ENCODE peak calls at places on chromosome 7, in five cellular contexts. Y is prostate gland, V is GM12878, D is HepG2, Q is erythroblast. B is an unnamed sample.

GRCh38 chr7:104096683-104097082 is 107.2 kb upstream of the RELN start:
- DNase-seq in V (no peak), Q (no peak), D (peak; percentile 78), Y (peak; percentile 15), B (no peak)

GRCh38 chr7:66033471-66034385 is 41.9 kb upstream of the ASL start:
- DNase-seq in Y (no peak), Q (no peak), V (no peak), D (no peak), B (no peak)

GRCh38 chr7:105267244-105267643 is 121.5 kb downstream of the SRPK2 start:
- DNase-seq in D (no peak), Y (no peak), V (no peak), Q (no peak), B (no peak)

GRCh38 chr7:35474100-35474499 is 220.2 kb upstream of the TBX20 start:
- DNase-seq in Y (no peak), Q (no peak), V (no peak), D (no peak), B (no peak)

GRCh38 chr7:2011266-2012043 is 221.3 kb downstream of the MAD1L1 start:
- DNase-seq in Q (no peak), Y (no peak), D (no peak), V (no peak), B (peak; percentile 66)

GRCh38 chr7:24923172-24923865 is 56.7 kb downstream of the OSBPL3 start:
- DNase-seq in Y (no peak), Q (peak; percentile 54), D (no peak), V (no peak), B (no peak)

GRCh38 chr7:29040570-29040906 is 82.4 kb upstream of the TRIL start:
- DNase-seq in V (no peak), Q (no peak), Y (no peak), D (no peak), B (no peak)

GRCh38 chr7:32860096-32860495 is 31.5 kb downstream of the KBTBD2 start:
- DNase-seq in D (no peak), Q (no peak), Y (no peak), V (no peak), B (no peak)

GRCh38 chr7:16739863-16740622 is 13.5 kb upstream of the TSPAN13 start:
- DNase-seq in Q (peak; percentile 96), V (no peak), Y (peak; percentile 70), D (no peak), B (no peak)

GRCh38 chr7:31687024-31687423 is at the start of gene PPP1R17:
- DNase-seq in V (no peak), Y (no peak), D (no peak), Q (peak; percentile 8), B (no peak)

GRCh38 chr7:4100148-4100547 is 581.9 kb upstream of the FOXK1 start:
- DNase-seq in Q (no peak), D (no peak), Y (no peak), V (no peak), B (peak; percentile 61)

GRCh38 chr7:100221767-100222444 is 2.2 kb downstream of the PVRIG start:
- DNase-seq in D (no peak), Q (no peak), Y (no peak), V (no peak), B (no peak)

DNA sequence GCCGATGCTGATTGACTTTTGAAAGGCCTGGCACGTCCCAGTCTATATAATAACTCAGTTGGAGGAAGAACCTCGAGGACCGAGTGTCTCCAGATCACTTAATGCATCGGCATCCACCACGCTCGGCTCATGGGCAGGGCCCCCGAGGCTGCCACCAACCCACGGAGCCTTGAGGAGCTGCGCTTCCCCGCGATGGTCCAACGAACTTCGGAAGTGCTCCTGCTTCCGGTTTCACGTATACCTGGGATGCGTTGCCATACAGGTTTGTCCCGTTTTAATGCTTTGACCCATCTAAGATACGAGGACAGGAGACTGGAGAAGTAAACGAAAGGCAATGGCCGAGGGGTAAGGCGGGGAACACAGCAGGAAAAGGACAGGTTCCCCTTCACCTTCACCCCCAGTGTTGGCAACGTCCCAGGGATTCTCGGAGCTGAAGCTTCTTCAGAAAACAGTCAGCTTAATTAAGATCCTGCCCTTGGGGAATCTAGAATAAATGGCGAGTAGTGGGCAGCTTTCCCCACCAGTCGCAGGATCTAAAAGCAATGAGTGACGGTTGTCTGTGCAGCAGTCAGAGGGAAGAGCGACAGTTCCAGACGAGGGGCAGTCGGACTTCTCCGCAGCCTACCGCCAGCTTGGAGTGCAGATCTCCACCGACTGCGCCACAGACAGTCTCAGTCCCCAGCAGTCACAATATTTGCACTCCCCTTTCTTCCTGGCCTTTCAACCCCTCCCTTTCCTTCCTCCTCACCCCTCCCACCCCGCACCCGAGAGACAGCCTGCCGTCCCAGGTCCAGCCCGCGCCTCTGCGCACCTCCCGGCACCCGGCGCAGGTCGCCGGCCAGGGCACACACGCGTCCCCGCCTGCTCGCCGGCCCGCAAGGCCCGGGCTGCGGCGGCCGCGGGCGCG is 10.7 kb upstream of the SP8 start:
- DNase-seq in Y (peak; percentile 59), D (no peak), V (no peak), Q (no peak), B (no peak)
- TF ChIP-seq POLR2A in Y (peak; percentile 43), D (no peak), V (peak; percentile 40), Q (no peak), B (no peak)

DNA sequence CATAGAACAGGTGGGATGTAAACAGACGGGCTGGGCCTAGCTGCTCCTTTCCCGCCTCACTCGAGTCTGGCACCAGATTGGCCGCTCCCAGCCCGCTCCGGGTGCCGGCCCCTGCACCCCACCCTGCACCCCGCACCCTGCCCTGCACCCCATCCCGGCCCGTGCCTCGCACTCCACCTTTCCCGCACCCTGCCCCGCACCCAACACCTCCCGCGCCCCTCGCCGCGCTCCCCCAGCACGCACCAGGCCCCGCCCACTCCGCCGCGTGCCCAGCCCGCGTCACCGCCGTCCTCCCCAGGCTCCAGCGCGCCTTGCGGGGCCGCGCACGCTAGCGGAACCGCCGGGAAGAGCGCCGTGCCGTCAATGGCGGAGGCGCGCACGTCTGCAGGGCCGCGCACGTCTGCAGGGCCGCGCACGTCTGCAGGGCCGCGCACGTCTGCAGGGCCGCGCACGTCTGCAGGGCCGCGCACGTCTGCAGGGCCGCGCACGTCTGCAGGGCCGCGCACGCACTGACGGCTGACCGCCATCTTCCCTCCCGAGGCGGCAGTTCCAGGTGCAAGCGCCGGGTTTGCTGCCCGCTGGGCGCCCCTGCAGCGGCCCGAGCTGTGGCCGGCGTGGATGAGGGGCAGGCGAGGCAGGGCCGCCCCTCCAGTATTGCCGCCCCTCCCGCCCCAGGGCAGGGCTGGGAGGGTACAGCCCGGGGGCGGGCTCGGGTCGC is at the start of gene UBE3C:
- DNase-seq in D (peak; percentile 74), V (peak; percentile 59), Q (peak; percentile 96), Y (peak; percentile 81), B (peak; percentile 92)
- TF ChIP-seq POLR2A in D (peak; percentile 84), V (peak; percentile 80), Q (peak; percentile 53), Y (peak; percentile 58), B (peak; percentile 63)

GRCh38 chr7:149873074-149873967 is 448 bp upstream of the ATP6V0E2 start:
- DNase-seq in V (peak; percentile 73), Q (peak; percentile 94), D (peak; percentile 91), Y (peak; percentile 95), B (peak; percentile 96)
- TF ChIP-seq POLR2A in V (peak; percentile 70), Q (peak; percentile 31), D (no peak), Y (peak; percentile 71), B (no peak)

GRCh38 chr7:518630-519428 is 817 bp downstream of the PDGFA start:
- DNase-seq in V (no peak), D (no peak), Y (peak; percentile 92), Q (peak; percentile 58), B (no peak)

GRCh38 chr7:519429-519973 is at the start of gene PDGFA:
- DNase-seq in Y (no peak), Q (peak; percentile 51), V (no peak), D (no peak), B (no peak)

GRCh38 chr7:516216-516605 is 3.4 kb downstream of the PDGFA start:
- DNase-seq in D (no peak), Y (no peak), Q (no peak), V (no peak), B (no peak)

GRCh38 chr7:516606-517456 is 2.8 kb downstream of the PDGFA start:
- DNase-seq in Q (no peak), Y (no peak), V (no peak), D (peak; percentile 43), B (no peak)

DNA sequence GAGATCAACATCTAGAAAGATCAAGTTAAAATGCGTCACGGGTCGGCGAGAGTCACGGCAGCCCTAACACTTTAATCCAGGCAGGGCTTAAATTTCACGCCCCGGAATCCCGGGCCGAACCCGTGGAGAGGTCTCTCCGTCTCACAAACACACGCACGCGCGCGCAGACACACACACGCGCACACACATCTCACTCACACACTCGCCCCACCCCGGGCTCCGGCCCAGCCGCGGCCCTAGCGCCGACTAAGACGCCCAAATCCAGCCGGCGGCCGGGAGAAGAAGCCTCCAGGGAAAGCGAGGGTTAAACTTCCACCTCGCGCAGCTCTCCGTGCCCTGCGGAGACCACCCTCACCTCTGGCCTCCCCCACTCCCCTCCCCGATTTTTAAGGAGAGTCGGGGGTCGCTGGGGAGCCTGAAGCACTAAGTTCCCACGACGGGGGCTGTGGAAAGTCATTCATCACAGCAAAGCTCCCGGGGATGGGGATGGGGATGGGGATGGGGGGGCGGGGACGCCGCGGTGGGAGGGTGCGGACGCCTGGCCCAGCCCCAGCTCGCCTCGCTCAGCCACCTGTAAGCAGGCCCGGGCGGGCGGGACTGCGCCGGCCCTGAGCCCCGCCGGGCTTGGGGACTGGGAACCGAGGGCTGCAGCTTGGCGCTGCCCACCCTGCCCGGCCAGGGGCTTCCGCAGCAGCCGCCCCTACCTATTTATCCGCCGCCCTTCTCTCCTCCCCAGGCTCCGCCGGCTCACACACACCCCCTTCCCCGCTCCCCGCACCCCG is 1.6 kb downstream of the PDGFA start:
- DNase-seq in Y (peak; percentile 54), D (no peak), V (no peak), Q (no peak), B (no peak)
- TF ChIP-seq POLR2A in Y (no peak), D (no peak), V (no peak), Q (no peak), B (no peak)

GRCh38 chr7:141567465-141567864 is 16.3 kb downstream of the AGK start:
- DNase-seq in D (no peak), Q (no peak), Y (no peak), V (no peak), B (no peak)
- TF ChIP-seq POLR2A in D (no peak), Q (no peak), Y (no peak), V (no peak), B (no peak)

DNA sequence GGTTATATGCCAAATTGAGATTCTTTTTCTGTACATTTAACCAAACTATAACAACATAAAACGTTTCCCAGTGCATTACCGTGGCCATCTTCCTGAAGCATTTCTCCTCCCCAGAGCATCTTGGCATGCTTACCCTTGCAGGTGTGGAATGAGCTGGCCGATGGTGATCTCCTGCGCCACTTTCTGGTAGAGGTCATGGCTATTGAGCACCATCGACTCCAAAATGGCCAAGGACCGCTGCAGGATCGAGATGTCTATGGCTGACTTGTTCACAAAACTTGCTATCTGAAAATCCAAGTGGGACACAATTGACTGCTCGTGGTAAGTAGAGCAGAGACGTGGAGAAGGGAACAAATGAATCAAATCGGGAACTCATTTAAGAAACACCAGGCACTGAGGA is 223.9 kb downstream of the ELMO1 start:
- DNase-seq in V (no peak), Q (no peak), D (no peak), Y (no peak), B (no peak)
- TF ChIP-seq POLR2A in V (no peak), Q (no peak), D (no peak), Y (no peak), B (no peak)

GRCh38 chr7:76330245-76330644 is 27.8 kb downstream of the HSPB1 start:
- DNase-seq in Y (no peak), V (no peak), D (no peak), Q (no peak), B (no peak)
- TF ChIP-seq POLR2A in Y (no peak), V (no peak), D (no peak), Q (no peak), B (no peak)

GRCh38 chr7:150716368-150716767 is at the start of gene GIMAP1:
- DNase-seq in Q (no peak), Y (no peak), V (no peak), D (no peak), B (no peak)
- TF ChIP-seq POLR2A in Q (no peak), Y (no peak), V (peak; percentile 63), D (no peak), B (no peak)

B was measured in suprapubic skin.